ENCODE peak calls at places on chromosome 4, in four cellular contexts. One of them, this sample, is unnamed.

GRCh38 chr4:17771284-17771908 is 10.0 kb downstream of the FAM184B start:
- DNase-seq in OCI-LY7: no peak
- DNase-seq in A549: no peak
- DNase-seq in endodermal cell: no peak
- DNase-seq in this sample: no peak

GRCh38 chr4:122661176-122661575 is 40.3 kb upstream of the IL21 start:
- DNase-seq in OCI-LY7: no peak
- DNase-seq in A549: no peak
- DNase-seq in endodermal cell: no peak
- DNase-seq in this sample: no peak

GRCh38 chr4:124321370-124321769 is 391.2 kb downstream of the ANKRD50 start:
- DNase-seq in OCI-LY7: no peak
- DNase-seq in A549: no peak
- DNase-seq in endodermal cell: peak
- DNase-seq in this sample: no peak

GRCh38 chr4:1873291-1873690 is 2.1 kb downstream of the NSD2 start:
- DNase-seq in OCI-LY7: no peak
- DNase-seq in A549: no peak
- DNase-seq in endodermal cell: no peak
- DNase-seq in this sample: no peak

GRCh38 chr4:188484256-188484655 is 345.0 kb downstream of the TRIML1 start:
- DNase-seq in OCI-LY7: no peak
- DNase-seq in A549: no peak
- DNase-seq in endodermal cell: no peak
- DNase-seq in this sample: no peak

GRCh38 chr4:1082215-1083182 is 30.9 kb downstream of the RNF212 start:
- DNase-seq in OCI-LY7: no peak
- DNase-seq in A549: peak
- DNase-seq in endodermal cell: no peak
- DNase-seq in this sample: peak

GRCh38 chr4:171202908-171203307 is 610.3 kb upstream of the GALNTL6 start:
- DNase-seq in OCI-LY7: no peak
- DNase-seq in A549: no peak
- DNase-seq in endodermal cell: no peak
- DNase-seq in this sample: no peak

GRCh38 chr4:75724867-75725724 is 719 bp downstream of the USO1 start:
- DNase-seq in OCI-LY7: peak
- DNase-seq in A549: peak
- DNase-seq in endodermal cell: peak
- DNase-seq in this sample: peak

GRCh38 chr4:152382057-152382785 is 153.7 kb downstream of the FBXW7 start:
- DNase-seq in OCI-LY7: no peak
- DNase-seq in A549: no peak
- DNase-seq in endodermal cell: no peak
- DNase-seq in this sample: no peak

GRCh38 chr4:153114771-153115321 is 89.4 kb upstream of the TRIM2 start:
- DNase-seq in OCI-LY7: no peak
- DNase-seq in A549: no peak
- DNase-seq in endodermal cell: no peak
- DNase-seq in this sample: peak

GRCh38 chr4:187685247-187685646 is 310.3 kb upstream of the ZFP42 start:
- DNase-seq in OCI-LY7: no peak
- DNase-seq in A549: peak
- DNase-seq in endodermal cell: no peak
- DNase-seq in this sample: no peak

GRCh38 chr4:122456228-122457106 is at the start of gene IL2:
- DNase-seq in OCI-LY7: no peak
- DNase-seq in A549: no peak
- DNase-seq in endodermal cell: no peak
- DNase-seq in this sample: no peak

GRCh38 chr4:71186566-71187398 is 152.0 kb upstream of the SLC4A4 start:
- DNase-seq in OCI-LY7: no peak
- DNase-seq in A549: peak
- DNase-seq in endodermal cell: peak
- DNase-seq in this sample: no peak

GRCh38 chr4:151169223-151169622 is 69.8 kb downstream of the RPS3A start:
- DNase-seq in OCI-LY7: no peak
- DNase-seq in A549: no peak
- DNase-seq in endodermal cell: no peak
- DNase-seq in this sample: peak
- H3K4me3 ChIP-seq in OCI-LY7: no peak
- H3K4me3 ChIP-seq in A549: no peak
- H3K4me3 ChIP-seq in endodermal cell: no peak
- H3K4me3 ChIP-seq in this sample: no peak

GRCh38 chr4:113574636-113575103 is 186.9 kb downstream of the CAMK2D start:
- DNase-seq in OCI-LY7: peak
- DNase-seq in A549: no peak
- DNase-seq in endodermal cell: no peak
- DNase-seq in this sample: no peak
- H3K4me3 ChIP-seq in OCI-LY7: peak
- H3K4me3 ChIP-seq in A549: no peak
- H3K4me3 ChIP-seq in endodermal cell: no peak
- H3K4me3 ChIP-seq in this sample: no peak

GRCh38 chr4:74414149-74414809 is 30.7 kb upstream of the AREG start:
- DNase-seq in OCI-LY7: no peak
- DNase-seq in A549: no peak
- DNase-seq in endodermal cell: no peak
- DNase-seq in this sample: no peak
- H3K4me3 ChIP-seq in OCI-LY7: no peak
- H3K4me3 ChIP-seq in A549: no peak
- H3K4me3 ChIP-seq in endodermal cell: no peak
- H3K4me3 ChIP-seq in this sample: no peak

GRCh38 chr4:30716671-30717207 is 3.4 kb upstream of the PCDH7 start:
- DNase-seq in OCI-LY7: no peak
- DNase-seq in A549: peak
- DNase-seq in endodermal cell: no peak
- DNase-seq in this sample: no peak
- H3K4me3 ChIP-seq in OCI-LY7: no peak
- H3K4me3 ChIP-seq in A549: peak
- H3K4me3 ChIP-seq in endodermal cell: peak
- H3K4me3 ChIP-seq in this sample: peak

DNA sequence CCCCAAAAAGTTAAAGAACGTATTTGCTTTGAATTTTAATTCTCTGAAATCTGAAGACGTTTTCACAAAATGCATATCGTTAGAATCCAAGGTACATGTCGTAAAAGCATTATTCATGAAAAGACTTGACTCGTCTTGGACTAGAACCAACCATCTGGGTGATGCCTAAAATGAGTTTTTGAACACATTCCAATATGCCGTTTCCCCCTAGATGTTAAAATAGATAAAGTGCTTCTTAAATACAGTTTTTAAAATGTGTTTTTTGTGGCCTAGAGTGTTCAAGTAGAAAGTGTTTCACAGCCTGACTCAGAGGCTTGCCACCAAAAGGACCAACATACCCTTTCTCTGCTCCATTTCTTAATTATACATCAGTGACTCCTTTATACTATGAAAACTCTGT is 48.6 kb downstream of the PRKG2 start:
- DNase-seq in OCI-LY7: no peak
- DNase-seq in A549: no peak
- DNase-seq in endodermal cell: no peak
- DNase-seq in this sample: peak
- H3K4me3 ChIP-seq in OCI-LY7: no peak
- H3K4me3 ChIP-seq in A549: no peak
- H3K4me3 ChIP-seq in endodermal cell: no peak
- H3K4me3 ChIP-seq in this sample: no peak

GRCh38 chr4:143410015-143410414 is 73.3 kb downstream of the GAB1 start:
- DNase-seq in OCI-LY7: no peak
- DNase-seq in A549: no peak
- DNase-seq in endodermal cell: no peak
- DNase-seq in this sample: no peak
- H3K4me3 ChIP-seq in OCI-LY7: no peak
- H3K4me3 ChIP-seq in A549: no peak
- H3K4me3 ChIP-seq in endodermal cell: no peak
- H3K4me3 ChIP-seq in this sample: no peak

This sample was measured in skeletal muscle cell.